ENCODE peak calls at places on chromosomes 4 and X, in eight cellular contexts. I is T follicular helper cell, T is astrocyte of the cerebellum, K is upper lobe of right lung, C is COR-L47, G is WTC11, P is mucosa of gallbladder, X is mammary epithelial cell. Z is an unnamed sample.

GRCh38 chrX:155070975-155071693 is at the start of the genes BRCC3, CMC4 and MTCP1:
- DNase-seq in X (peak), C (peak), I (peak), P (peak), K (peak), T (peak), G (peak), Z (peak)

GRCh38 chrX:24789047-24789446 is 95.3 kb downstream of the POLA1 start:
- DNase-seq in X (no peak), C (no peak), T (no peak), G (no peak), K (no peak), I (no peak), P (no peak), Z (no peak)

GRCh38 chrX:24646745-24647182 is 383 bp downstream of the PCYT1B start:
- DNase-seq in G (peak), P (no peak), K (no peak), C (no peak), I (no peak), X (no peak), T (no peak), Z (no peak)

GRCh38 chr4:112060212-112060611 is 85.0 kb upstream of the FAM241A start:
- DNase-seq in I (no peak), C (peak), K (no peak), G (no peak), X (no peak), P (no peak), T (no peak), Z (no peak)

GRCh38 chr4:15368906-15369305 is 58.9 kb upstream of the C1QTNF7 start:
- DNase-seq in P (no peak), K (no peak), I (no peak), G (no peak), X (peak), T (peak), C (no peak), Z (no peak)

GRCh38 chr4:116122131-116122530 is 963.2 kb downstream of the TRAM1L1 start:
- DNase-seq in X (peak), I (no peak), G (no peak), T (no peak), K (no peak), P (no peak), C (no peak), Z (no peak)

GRCh38 chr4:26163425-26164362 is 157.1 kb upstream of the RBPJ start:
- DNase-seq in X (no peak), T (no peak), C (no peak), G (no peak), P (no peak), K (no peak), I (no peak), Z (no peak)

GRCh38 chrX:102651242-102651967 is at the start of gene GPRASP1:
- DNase-seq in I (peak), T (no peak), P (peak), X (no peak), K (peak), C (peak), G (peak), Z (no peak)

GRCh38 chrX:56788717-56789122 is 59.7 kb downstream of the NBDY start:
- DNase-seq in C (no peak), X (no peak), P (no peak), G (no peak), I (no peak), K (no peak), T (no peak), Z (no peak)

GRCh38 chrX:123093792-123094191 is 90.3 kb upstream of the GRIA3 start:
- DNase-seq in K (no peak), G (no peak), I (no peak), X (no peak), C (peak), P (no peak), T (no peak), Z (no peak)

Z was measured in GM18507.